ENCODE peak calls at places on chromosomes 7 and 10, in seven cellular contexts. C is neuronal stem cell, J is mesendoderm, D is H9, B is IMR-90, R is mesenchymal stem cell, Q is trophoblast cell. A is an unnamed sample.
A peak's percentile ranks its signal among the peaks of the same experiment; 100 is the strongest.

GRCh38 chr10:12387561-12388210 is 38.3 kb downstream of the CAMK1D start:
- DNase-seq in B (no peak), D (no peak), Q (no peak), J (no peak), C (no peak), R (no peak), A (no peak)

GRCh38 chr10:88073676-88074075 is 210.3 kb downstream of the PTEN start:
- DNase-seq in R (no peak), C (no peak), J (no peak), D (no peak), Q (no peak), B (no peak), A (no peak)

GRCh38 chr7:47988496-47989386 is 9.3 kb upstream of the HUS1 start:
- DNase-seq in R (peak; percentile 20), Q (peak; percentile 51), B (peak; percentile 5), C (no peak), D (peak; percentile 35), J (peak; percentile 51), A (no peak)

GRCh38 chr7:25781704-25782103 is 370.3 kb upstream of the NFE2L3 start:
- DNase-seq in R (no peak), J (no peak), B (no peak), Q (no peak), D (no peak), C (no peak), A (no peak)

GRCh38 chr10:20811131-20811530 is 86.0 kb downstream of the NEBL start:
- DNase-seq in D (no peak), C (no peak), J (peak; percentile 0), Q (no peak), R (no peak), B (no peak), A (no peak)

GRCh38 chr7:93757421-93757820 is 133.1 kb downstream of the TFPI2 start:
- DNase-seq in C (no peak), R (peak; percentile 3), Q (no peak), B (no peak), D (no peak), J (no peak), A (no peak)

GRCh38 chr7:60706-61105 is 131.7 kb upstream of the FAM20C start:
- DNase-seq in Q (no peak), J (no peak), D (no peak), C (no peak), B (no peak), R (no peak), A (no peak)

GRCh38 chr10:61975107-61975932 is 73.8 kb downstream of the ARID5B start:
- DNase-seq in J (peak; percentile 34), D (no peak), Q (peak; percentile 30), R (peak; percentile 93), B (peak; percentile 88), C (no peak), A (no peak)

GRCh38 chr10:124647421-124648130 is 96.6 kb downstream of the FAM53B start:
- DNase-seq in R (peak; percentile 45), D (no peak), Q (no peak), C (no peak), J (peak; percentile 78), B (peak; percentile 20), A (no peak)

GRCh38 chr10:10366836-10367235 is 650.8 kb upstream of the CELF2 start:
- DNase-seq in B (no peak), J (no peak), R (no peak), C (no peak), D (no peak), Q (no peak), A (no peak)

GRCh38 chr7:44587843-44588711 is 6.0 kb upstream of the TMED4 start:
- DNase-seq in D (no peak), J (no peak), C (no peak), B (peak; percentile 66), R (peak; percentile 71), Q (peak; percentile 31), A (no peak)

GRCh38 chr10:79488303-79488702 is 24.0 kb upstream of the EIF5AL1 start:
- DNase-seq in B (peak; percentile 92), R (peak; percentile 94), J (peak; percentile 86), D (peak; percentile 36), Q (peak; percentile 72), C (no peak), A (no peak)

GRCh38 chr7:131173148-131173890 is 154.4 kb upstream of the MKLN1 start:
- DNase-seq in D (no peak), Q (peak; percentile 69), R (peak; percentile 11), B (peak; percentile 52), J (peak; percentile 47), C (no peak), A (no peak)

GRCh38 chr10:71638087-71638576 is 81.4 kb downstream of the C10orf105 start:
- DNase-seq in Q (peak; percentile 86), R (no peak), J (peak; percentile 53), B (no peak), C (no peak), D (peak; percentile 60), A (no peak)

GRCh38 chr10:93465806-93466675 is 16.1 kb downstream of the MYOF start:
- DNase-seq in Q (peak; percentile 99), D (no peak), R (peak; percentile 97), C (no peak), J (no peak), B (peak; percentile 90), A (no peak)

GRCh38 chr10:50577681-50578350 is 45.9 kb downstream of the SGMS1 start:
- DNase-seq in J (peak; percentile 64), D (no peak), C (no peak), B (peak; percentile 75), Q (peak; percentile 70), R (peak; percentile 58), A (no peak)

GRCh38 chr10:30456262-30456661 is 22.3 kb downstream of the MAP3K8 start:
- DNase-seq in R (no peak), D (no peak), B (no peak), C (no peak), J (no peak), Q (no peak), A (no peak)

GRCh38 chr7:1666779-1667565 is 3.1 kb upstream of the ELFN1 start:
- DNase-seq in J (no peak), Q (no peak), B (no peak), R (peak; percentile 20), D (peak; percentile 36), C (peak; percentile 26), A (peak; percentile 58)

GRCh38 chr10:33478089-33478674 is 143.7 kb upstream of the NRP1 start:
- DNase-seq in R (no peak), J (no peak), Q (no peak), C (no peak), D (no peak), B (no peak), A (no peak)

GRCh38 chr10:27995311-27995710 is 3.6 kb downstream of the ODAD2 start:
- DNase-seq in D (no peak), B (no peak), J (peak; percentile 27), C (peak; percentile 11), R (no peak), Q (no peak), A (no peak)

GRCh38 chr7:65980478-65981250 is 1.3 kb downstream of the GUSB start:
- DNase-seq in C (no peak), Q (peak; percentile 28), J (peak; percentile 42), B (no peak), R (peak; percentile 27), D (no peak), A (no peak)

GRCh38 chr7:114081606-114082425 is 163.0 kb upstream of the PPP1R3A start:
- DNase-seq in B (peak; percentile 70), J (peak; percentile 69), C (peak; percentile 39), D (no peak), Q (no peak), R (peak; percentile 54), A (no peak)

GRCh38 chr7:148232784-148233183 is 357.8 kb upstream of the C7orf33 start:
- DNase-seq in D (no peak), R (no peak), J (no peak), C (no peak), B (no peak), Q (no peak), A (no peak)

GRCh38 chr7:148234715-148235114 is 355.9 kb upstream of the C7orf33 start:
- DNase-seq in Q (no peak), B (no peak), C (no peak), D (no peak), J (no peak), R (no peak), A (no peak)

GRCh38 chr7:148230341-148230740 is 360.2 kb upstream of the C7orf33 start:
- DNase-seq in B (no peak), C (no peak), J (no peak), D (no peak), Q (no peak), R (no peak), A (no peak)

DNA sequence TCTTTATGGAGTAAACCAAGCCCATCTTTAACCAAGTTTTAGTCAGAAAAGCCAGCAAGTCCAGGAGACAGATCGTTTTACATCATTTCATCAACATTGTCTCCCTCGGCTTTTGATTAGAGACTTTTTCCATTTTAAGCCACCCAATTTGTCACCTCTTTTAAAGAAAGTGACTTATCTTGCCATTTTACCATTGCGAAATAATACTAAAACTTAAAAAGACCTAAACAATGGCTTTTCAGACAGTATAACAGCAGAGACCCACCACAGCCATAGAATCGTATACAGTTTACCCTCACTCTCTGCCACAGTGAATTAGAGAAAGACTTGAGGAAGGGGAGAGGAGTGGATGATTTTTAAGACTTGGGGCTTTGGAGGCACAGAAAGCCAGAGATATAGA is 359.7 kb upstream of the C7orf33 start:
- DNase-seq in C (no peak), J (no peak), R (no peak), D (no peak), Q (no peak), B (no peak), A (no peak)
- H3K23ac ChIP-seq in C (no peak overlapping the region), J (no peak overlapping the region), R (no peak overlapping the region), D (no peak overlapping the region), Q (no peak overlapping the region), B (no peak overlapping the region), A (no peak overlapping the region)

GRCh38 chr10:8794860-8795259 is 740.4 kb downstream of the GATA3 start:
- DNase-seq in D (no peak), J (no peak), C (no peak), Q (no peak), R (no peak), B (no peak), A (no peak)

GRCh38 chr10:8787649-8788048 is 733.2 kb downstream of the GATA3 start:
- DNase-seq in R (no peak), D (no peak), B (no peak), C (no peak), J (no peak), Q (no peak), A (no peak)

DNA sequence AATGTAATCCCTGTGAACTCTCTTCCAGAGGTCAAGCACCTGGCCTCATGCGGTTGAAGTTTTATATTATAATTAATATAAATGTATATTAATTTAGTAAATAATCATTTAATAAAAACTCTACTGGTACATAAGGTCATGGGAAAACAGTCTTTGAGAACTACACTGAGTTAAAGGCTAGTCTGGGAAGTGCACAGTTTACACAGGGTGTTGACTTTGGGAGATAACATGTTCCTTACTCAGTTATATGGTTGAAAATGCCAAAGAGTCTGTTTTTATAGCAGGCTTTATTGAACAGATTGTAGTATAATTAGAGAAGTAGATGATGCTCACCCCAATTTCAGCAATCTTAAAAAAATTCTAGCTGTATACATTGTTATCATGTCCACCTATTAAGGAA is 735.9 kb downstream of the GATA3 start:
- DNase-seq in R (no peak), B (no peak), C (no peak), J (no peak), D (no peak), Q (no peak), A (no peak)
- H3K23ac ChIP-seq in R (no peak overlapping the region), B (no peak overlapping the region), C (no peak overlapping the region), J (no peak overlapping the region), D (no peak overlapping the region), Q (no peak overlapping the region), A (no peak overlapping the region)

GRCh38 chr10:98316661-98317060 is 48.7 kb upstream of the LOXL4 start:
- DNase-seq in B (peak; percentile 67), R (peak; percentile 86), J (no peak), C (no peak), Q (no peak), D (no peak), A (no peak)
- H3K23ac ChIP-seq in B (peak overlapping the region; percentile 53), R (no peak overlapping the region), J (no peak overlapping the region), C (no peak overlapping the region), Q (no peak overlapping the region), D (no peak overlapping the region), A (no peak overlapping the region)

GRCh38 chr7:64902806-64903721 is at the start of gene ZNF273:
- DNase-seq in D (peak; percentile 94), Q (peak; percentile 79), C (peak; percentile 81), B (peak; percentile 84), R (peak; percentile 87), J (peak; percentile 98), A (peak; percentile 79)
- H3K23ac ChIP-seq in D (no peak within 1 kb of the TSS), Q (no peak within 1 kb of the TSS), C (no peak within 1 kb of the TSS), B (peak within 1 kb of the TSS; percentile 83), R (no peak within 1 kb of the TSS), J (peak within 1 kb of the TSS; percentile 89), A (no peak within 1 kb of the TSS)